ENCODE peak calls at places on chromosomes 6 and 20, in seven cellular contexts. Q is GM23248, N is HCT116, C is PC-3, S is OCI-LY7, Y is GM23338, Z is SK-N-SH. I is an unnamed sample. For H3K4me1, the result is how much of the 10 kb centered on the place peaks cover.

GRCh38 chr20:20668639-20669038 is 43.8 kb downstream of the RALGAPA2 start:
- DNase-seq in Q (no peak), S (peak), C (no peak), Z (no peak), Y (no peak), N (no peak), I (no peak)

GRCh38 chr20:6579824-6580223 is 187.7 kb upstream of the BMP2 start:
- DNase-seq in C (no peak), Y (no peak), Q (no peak), N (no peak), Z (no peak), S (no peak), I (no peak)

GRCh38 chr6:152458648-152459047 is 178.5 kb downstream of the SYNE1 start:
- DNase-seq in C (peak), N (no peak), Y (no peak), S (no peak), Z (no peak), Q (peak), I (no peak)

GRCh38 chr6:107660839-107661238 is 163.3 kb downstream of the SCML4 start:
- DNase-seq in C (peak), Z (no peak), S (no peak), Q (no peak), Y (no peak), N (peak), I (no peak)

GRCh38 chr6:75130784-75131183 is 75.1 kb downstream of the COL12A1 start:
- DNase-seq in S (no peak), Z (no peak), N (no peak), Q (peak), Y (peak), C (peak), I (no peak)

GRCh38 chr6:88376759-88377387 is 210.7 kb upstream of the CNR1 start:
- DNase-seq in Z (no peak), N (no peak), Q (peak), C (peak), Y (no peak), S (no peak), I (no peak)

GRCh38 chr20:50758469-50758868 is 27.1 kb downstream of the PARD6B start:
- DNase-seq in C (no peak), N (no peak), Z (no peak), Y (no peak), Q (peak), S (no peak), I (no peak)

GRCh38 chr6:142207265-142207877 is 60.3 kb downstream of the VTA1 start:
- DNase-seq in N (peak), C (peak), Z (peak), S (peak), Y (peak), Q (peak), I (peak)

GRCh38 chr6:35448191-35448590 is 3.9 kb upstream of the FANCE start:
- DNase-seq in C (no peak), Q (no peak), N (no peak), Z (no peak), Y (no peak), S (no peak), I (no peak)

GRCh38 chr20:34022154-34022842 is 28.6 kb downstream of the RALY start:
- DNase-seq in N (peak), Q (peak), C (peak), Z (peak), S (peak), Y (peak), I (peak)

GRCh38 chr20:50721881-50722281 is 9.5 kb upstream of the PARD6B start:
- DNase-seq in Y (no peak), N (no peak), Z (no peak), C (no peak), Q (peak), S (no peak), I (no peak)

GRCh38 chr6:1770435-1770843 is 160.7 kb downstream of the FOXC1 start:
- DNase-seq in Q (peak), S (no peak), N (no peak), Z (no peak), Y (no peak), C (peak), I (no peak)

GRCh38 chr6:139029470-139030210 is 1.1 kb downstream of the ABRACL start:
- DNase-seq in S (peak), Q (peak), C (peak), N (no peak), Y (peak), Z (no peak), I (peak)

GRCh38 chr6:167799033-167799933 is 27.4 kb upstream of the AFDN start:
- DNase-seq in C (no peak), Y (peak), Q (peak), S (no peak), N (no peak), Z (peak), I (no peak)

GRCh38 chr20:14207591-14207990 is 129.8 kb downstream of the FLRT3 start:
- DNase-seq in Y (no peak), N (no peak), C (no peak), Z (no peak), Q (no peak), S (no peak), I (no peak)

GRCh38 chr20:58818585-58819285 is 32.0 kb downstream of the GNAS-AS1 start:
- DNase-seq in Z (no peak), S (no peak), Y (no peak), Q (peak), C (peak), N (no peak), I (no peak)

GRCh38 chr6:136334465-136334846 is 44.8 kb upstream of the BCLAF1 start:
- DNase-seq in C (no peak), Z (no peak), S (no peak), N (no peak), Q (no peak), Y (no peak), I (no peak)

GRCh38 chr6:136334853-136335252 is 45.2 kb upstream of the BCLAF1 start:
- DNase-seq in N (no peak), Z (no peak), S (no peak), Y (peak), Q (no peak), C (no peak), I (no peak)

GRCh38 chr6:136330634-136331033 is 41.0 kb upstream of the BCLAF1 start:
- DNase-seq in C (no peak), Q (no peak), Y (no peak), Z (no peak), S (no peak), N (no peak), I (no peak)

GRCh38 chr6:136333824-136334464 is 44.3 kb upstream of the BCLAF1 start:
- DNase-seq in N (no peak), Q (no peak), Y (no peak), S (no peak), Z (no peak), C (no peak), I (no peak)

GRCh38 chr6:136331461-136331860 is 41.8 kb upstream of the BCLAF1 start:
- DNase-seq in Z (no peak), C (no peak), Y (no peak), N (no peak), Q (no peak), S (no peak), I (no peak)
- H3K4me1 ChIP-seq in Z (under half), C (under half), Y (under half), N (under half), Q (under half), S (under half), I (under half)

GRCh38 chr20:18983796-18984195 is 170.2 kb downstream of the SCP2D1 start:
- DNase-seq in Y (no peak), N (no peak), Q (no peak), S (no peak), Z (no peak), C (peak), I (no peak)
- TF ChIP-seq EZH2phosphoT487 in Y (no peak), N (no peak), Q (no peak), S (no peak), Z (no peak), C (no peak), I (no peak)

GRCh38 chr6:112231609-112232060 is 22.7 kb downstream of the LAMA4 start:
- DNase-seq in C (peak), N (no peak), S (no peak), Y (no peak), Q (peak), Z (no peak), I (no peak)
- H3K4me1 ChIP-seq in C (under half), N (under half), S (under half), Y (under half), Q (half or more), Z (under half), I (under half)

GRCh38 chr20:32582659-32583580 is 2.2 kb downstream of the NOL4L start:
- DNase-seq in N (no peak), Z (peak), S (peak), Q (peak), Y (peak), C (no peak), I (peak)
- TF ChIP-seq EZH2phosphoT487 in N (no peak), Z (no peak), S (no peak), Q (no peak), Y (no peak), C (no peak), I (no peak)

GRCh38 chr20:59940956-59941294 is 736 bp downstream of the FAM217B start:
- DNase-seq in C (no peak), Q (no peak), N (no peak), S (no peak), Z (no peak), Y (no peak), I (no peak)
- H3K4me1 ChIP-seq in C (under half), Q (under half), N (under half), S (under half), Z (under half), Y (under half), I (under half)